ENCODE peak calls at places on chromosomes 16 and 17, in eight cellular contexts. A is HFF-Myc, V is mucosa of gallbladder, S is dermis blood vessel endothelial cell, O is skeletal muscle cell, Z is hippocampal formation, Q is T-helper 1 cell, D is lung microvascular endothelial cell. N is an unnamed sample.

GRCh38 chr16:67445441-67445912 is 14.6 kb downstream of the HSD11B2 start:
- DNase-seq in A (no peak), V (no peak), S (no peak), O (no peak), Z (no peak), Q (no peak), D (peak), N (no peak)

GRCh38 chr17:82272495-82273326 is 789 bp downstream of the CSNK1D start:
- DNase-seq in A (no peak), V (no peak), S (no peak), O (no peak), Z (no peak), Q (peak), D (no peak), N (no peak)

GRCh38 chr17:79220715-79221291 is 146.2 kb downstream of the ENGASE start:
- DNase-seq in A (no peak), V (no peak), S (no peak), O (no peak), Z (no peak), Q (no peak), D (no peak), N (no peak)

GRCh38 chr16:85004587-85005205 is 6.6 kb downstream of the ZDHHC7 start:
- DNase-seq in A (no peak), V (no peak), S (peak), O (no peak), Z (no peak), Q (no peak), D (no peak), N (no peak)

GRCh38 chr17:16282522-16282921 is 65.5 kb downstream of the PIGL start:
- DNase-seq in A (no peak), V (no peak), S (peak), O (peak), Z (no peak), Q (no peak), D (no peak), N (no peak)

GRCh38 chr17:8995711-8996110 is 25.6 kb upstream of the NTN1 start:
- DNase-seq in A (no peak), V (no peak), S (no peak), O (no peak), Z (no peak), Q (no peak), D (no peak), N (no peak)

GRCh38 chr16:73739049-73739769 is 557.4 kb upstream of the PSMD7 start:
- DNase-seq in A (no peak), V (no peak), S (no peak), O (no peak), Z (no peak), Q (no peak), D (no peak), N (no peak)

GRCh38 chr16:10895053-10895946 is 18.3 kb downstream of the CIITA start:
- DNase-seq in A (no peak), V (peak), S (peak), O (peak), Z (no peak), Q (peak), D (peak), N (no peak)

GRCh38 chr17:37824534-37825485 is 80.0 kb upstream of the HNF1B start:
- DNase-seq in A (peak), V (no peak), S (peak), O (peak), Z (no peak), Q (no peak), D (peak), N (no peak)